ENCODE peak calls at places on chromosome 14, in four cellular contexts. C, A, K and H are unnamed samples.
A peak's percentile ranks its signal among the peaks of the same experiment; 100 is the strongest.

GRCh38 chr14:76872796-76873432 is 46.7 kb downstream of the LRRC74A start:
- DNase-seq in C (peak; percentile 35), A (no peak), K (peak; percentile 50), H (peak; percentile 53)

GRCh38 chr14:74265312-74265965 is 26.2 kb downstream of the VSX2 start:
- DNase-seq in C (no peak), A (no peak), K (no peak), H (no peak)

GRCh38 chr14:74682169-74682952 is 30.5 kb downstream of the AREL1 start:
- DNase-seq in C (no peak), A (no peak), K (no peak), H (peak; percentile 6)

GRCh38 chr14:64387232-64387737 is 868 bp upstream of the MTHFD1 start:
- DNase-seq in C (peak; percentile 19), A (no peak), K (peak; percentile 53), H (peak; percentile 57)

GRCh38 chr14:22837750-22838538 is 1.6 kb downstream of the MMP14 start:
- DNase-seq in C (peak; percentile 33), A (no peak), K (peak; percentile 57), H (peak; percentile 70)

GRCh38 chr14:84874436-84874835 is 655.5 kb upstream of the FLRT2 start:
- DNase-seq in C (no peak), A (no peak), K (no peak), H (no peak)

GRCh38 chr14:27184371-27184901 is 586.6 kb upstream of the NOVA1 start:
- DNase-seq in C (no peak), A (no peak), K (peak; percentile 6), H (no peak)

GRCh38 chr14:31388687-31389413 is 31.5 kb downstream of the HEATR5A start:
- DNase-seq in C (peak; percentile 41), A (no peak), K (peak; percentile 12), H (no peak)

GRCh38 chr14:60915781-60916180 is 65.1 kb downstream of the TRMT5 start:
- DNase-seq in C (peak; percentile 5), A (no peak), K (no peak), H (peak; percentile 3)

GRCh38 chr14:23573384-23573783 is 5.2 kb downstream of the JPH4 start:
- DNase-seq in C (no peak), A (no peak), K (no peak), H (no peak)

GRCh38 chr14:50319293-50319692 is 7.2 kb downstream of the DMAC2L start:
- DNase-seq in C (peak; percentile 46), A (no peak), K (peak; percentile 58), H (no peak)

GRCh38 chr14:22026527-22026926 is 352.9 kb upstream of the OR4E1 start:
- DNase-seq in C (no peak), A (no peak), K (no peak), H (no peak)

GRCh38 chr14:21084988-21085853 is 13.2 kb downstream of the ZNF219 start:
- DNase-seq in C (peak; percentile 91), A (no peak), K (peak; percentile 36), H (no peak)

GRCh38 chr14:41901089-41901488 is 294.4 kb downstream of the LRFN5 start:
- DNase-seq in C (no peak), A (no peak), K (no peak), H (no peak)

GRCh38 chr14:20559461-20559904 is 1.4 kb downstream of the RNASE9 start:
- DNase-seq in C (no peak), A (peak; percentile 34), K (no peak), H (no peak)

GRCh38 chr14:50082784-50083466 is 33.4 kb downstream of the VCPKMT start:
- DNase-seq in C (peak; percentile 86), A (no peak), K (peak; percentile 10), H (no peak)

GRCh38 chr14:20652996-20653975 is 11.8 kb upstream of the OR6S1 start:
- DNase-seq in C (peak; percentile 67), A (peak; percentile 98), K (peak; percentile 23), H (peak; percentile 98)

GRCh38 chr14:37550511-37550910 is 44.5 kb downstream of the FOXA1 start:
- DNase-seq in C (peak; percentile 88), A (no peak), K (no peak), H (no peak)

GRCh38 chr14:64849940-64850339 is 29.8 kb downstream of the SPTB start:
- DNase-seq in C (no peak), A (no peak), K (no peak), H (no peak)

GRCh38 chr14:87992720-87993484 is at the start of gene GALC:
- DNase-seq in C (peak; percentile 89), A (peak; percentile 59), K (peak; percentile 96), H (peak; percentile 96)

GRCh38 chr14:75628816-75629215 is 31.9 kb downstream of the ERG28 start:
- DNase-seq in C (no peak), A (no peak), K (no peak), H (no peak)

GRCh38 chr14:42140831-42141279 is 534.2 kb downstream of the LRFN5 start:
- DNase-seq in C (peak; percentile 90), A (no peak), K (peak; percentile 88), H (no peak)

GRCh38 chr14:61510736-61511557 is 184.4 kb upstream of the HIF1A start:
- DNase-seq in C (no peak), A (no peak), K (no peak), H (no peak)

GRCh38 chr14:73740921-73741326 is 26.7 kb upstream of the PNMA1 start:
- DNase-seq in C (no peak), A (no peak), K (peak; percentile 57), H (peak; percentile 67)

GRCh38 chr14:58944226-58944769 is 244.2 kb upstream of the DAAM1 start:
- DNase-seq in C (no peak), A (no peak), K (no peak), H (peak; percentile 45)

GRCh38 chr14:73764881-73765280 is 50.7 kb upstream of the PNMA1 start:
- DNase-seq in C (no peak), A (no peak), K (no peak), H (no peak)

GRCh38 chr14:72554994-72555608 is 338.8 kb downstream of the DPF3 start:
- DNase-seq in C (no peak), A (no peak), K (no peak), H (no peak)

GRCh38 chr14:58082011-58082410 is 70.0 kb downstream of the ARMH4 start:
- DNase-seq in C (peak; percentile 51), A (no peak), K (peak; percentile 41), H (no peak)

GRCh38 chr14:101537286-101537685 is 24.0 kb upstream of the DIO3 start:
- DNase-seq in C (no peak), A (no peak), K (no peak), H (no peak)

GRCh38 chr14:50156111-50156510 is 39.7 kb upstream of the VCPKMT start:
- DNase-seq in C (no peak), A (no peak), K (no peak), H (no peak)

GRCh38 chr14:58752782-58753181 is 115.0 kb downstream of the DACT1 start:
- DNase-seq in C (no peak), A (no peak), K (no peak), H (no peak)

DNA sequence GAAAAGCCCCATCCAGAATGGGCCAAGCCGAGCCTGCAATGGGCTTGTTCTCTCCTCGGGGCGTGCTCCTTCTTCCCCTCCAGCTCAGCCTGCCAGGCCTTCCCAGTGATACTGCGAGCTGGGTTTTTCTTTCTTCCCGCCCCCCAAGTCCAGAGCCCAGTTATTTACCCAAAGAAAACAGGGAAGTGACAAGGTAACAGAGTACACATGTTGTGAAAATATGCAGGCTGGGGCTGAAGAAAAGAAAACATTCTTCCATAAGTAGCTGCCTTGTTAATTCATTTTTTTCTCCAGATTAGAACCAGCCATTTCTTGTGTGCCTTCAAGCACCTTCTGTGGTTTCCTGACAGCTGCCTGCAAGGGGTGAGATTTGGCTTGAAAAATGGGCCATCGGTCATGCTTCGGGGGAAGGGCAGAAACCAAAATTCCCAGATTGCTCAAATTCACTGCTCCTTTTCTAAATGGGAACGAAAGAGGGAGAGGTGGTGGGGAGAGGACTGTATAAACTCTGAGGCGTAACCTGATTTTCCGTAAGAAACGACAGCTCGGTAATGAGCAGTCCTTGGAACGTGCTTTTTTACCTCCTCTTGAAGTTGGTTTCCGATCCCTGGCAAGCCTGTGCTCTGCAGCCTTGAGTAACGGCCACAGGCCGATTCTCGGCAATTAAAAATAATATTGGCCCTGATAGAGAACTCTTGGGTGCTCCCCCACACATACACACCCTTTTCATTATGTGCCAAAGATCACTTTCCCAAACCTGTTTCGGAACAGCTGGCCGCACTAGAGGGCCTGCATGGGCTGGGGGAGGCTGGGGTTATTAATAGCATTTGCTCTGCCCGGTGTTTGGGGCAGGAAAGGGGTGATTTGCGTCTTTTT is 229.4 kb downstream of the ZFP36L1 start:
- DNase-seq in C (peak; percentile 35), A (no peak), K (peak; percentile 40), H (no peak)
- H4K8ac ChIP-seq in C (peak overlapping the region; percentile 56), A (no peak overlapping the region), K (no peak overlapping the region), H (no peak overlapping the region)

DNA sequence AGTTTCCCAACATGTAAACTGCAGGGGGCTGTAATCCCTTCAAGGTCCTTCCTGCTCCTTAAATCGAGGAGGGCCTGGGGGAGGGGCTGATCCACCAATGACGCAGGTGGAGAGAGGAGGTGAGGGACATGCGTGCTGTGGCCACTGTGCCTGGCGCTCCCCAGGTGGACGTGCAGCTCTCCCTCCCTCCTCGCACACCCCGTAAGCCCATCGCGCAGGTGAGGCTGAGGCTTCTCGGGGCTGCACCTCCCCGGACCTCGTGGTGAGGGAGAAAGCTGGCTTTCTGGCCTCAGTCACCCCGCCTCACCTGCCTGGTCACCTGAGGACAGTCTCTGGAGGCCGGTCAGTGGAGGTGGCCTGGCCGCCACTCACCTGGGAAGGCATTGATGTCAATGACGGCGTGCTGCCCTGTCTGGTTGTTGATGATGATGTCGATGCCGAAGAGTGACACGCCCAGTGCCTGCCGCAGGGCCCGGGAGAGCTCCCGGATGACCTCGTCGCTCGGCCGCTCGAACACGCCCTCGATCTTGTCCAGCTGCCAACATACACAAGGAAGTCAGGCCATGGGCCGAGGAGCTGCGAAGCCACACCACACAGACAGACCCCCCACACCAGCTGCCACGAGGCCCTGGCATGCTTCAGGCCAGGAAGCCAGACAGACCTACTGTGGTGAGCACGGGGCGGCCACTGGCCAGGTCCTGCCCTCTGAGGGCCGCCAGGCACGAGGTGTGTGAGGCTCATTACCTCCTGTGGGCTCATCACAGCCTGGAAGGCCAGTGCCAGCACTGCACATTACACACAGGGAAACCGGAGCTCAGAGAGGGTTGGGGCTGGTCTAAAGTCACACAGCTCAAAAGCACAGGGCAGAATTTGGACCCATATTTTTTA is 23.3 kb downstream of the CHGA start:
- DNase-seq in C (peak; percentile 60), A (no peak), K (no peak), H (no peak)
- H4K8ac ChIP-seq in C (no peak overlapping the region), A (no peak overlapping the region), K (no peak overlapping the region), H (no peak overlapping the region)

GRCh38 chr14:104115691-104116543 is 22.5 kb upstream of the KIF26A start:
- DNase-seq in C (no peak), A (no peak), K (no peak), H (no peak)
- H4K8ac ChIP-seq in C (no peak overlapping the region), A (no peak overlapping the region), K (no peak overlapping the region), H (no peak overlapping the region)

GRCh38 chr14:71408362-71409035 is 501.2 kb downstream of the PCNX1 start:
- DNase-seq in C (peak; percentile 31), A (no peak), K (peak; percentile 11), H (peak; percentile 49)

GRCh38 chr14:71414631-71415403 is 507.6 kb downstream of the PCNX1 start:
- DNase-seq in C (peak; percentile 71), A (no peak), K (peak; percentile 36), H (no peak)

GRCh38 chr14:71411280-71411595 is 504.0 kb downstream of the PCNX1 start:
- DNase-seq in C (no peak), A (no peak), K (no peak), H (no peak)

GRCh38 chr14:71410578-71411279 is 503.5 kb downstream of the PCNX1 start:
- DNase-seq in C (no peak), A (no peak), K (no peak), H (no peak)

DNA sequence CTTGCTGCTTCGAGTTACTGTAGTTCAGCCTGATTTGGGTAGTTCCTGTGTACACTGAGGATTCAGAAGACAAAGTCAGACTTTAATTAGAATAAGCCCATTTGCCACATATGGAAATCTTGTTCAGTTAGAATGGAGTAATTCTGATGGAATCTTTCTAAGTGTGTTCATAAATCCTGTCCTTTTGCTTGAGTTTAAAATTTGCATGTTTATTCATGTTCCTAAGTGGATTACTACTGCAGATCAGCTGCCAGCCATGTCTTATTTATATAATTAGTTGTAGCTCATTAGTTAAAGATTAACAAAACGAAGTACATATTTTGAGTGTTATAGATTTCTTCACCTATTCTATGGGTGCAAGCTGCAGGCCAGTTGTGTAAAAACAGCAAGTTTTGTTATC is 504.5 kb downstream of the PCNX1 start:
- DNase-seq in C (no peak), A (no peak), K (no peak), H (no peak)
- H4K8ac ChIP-seq in C (peak overlapping the region; percentile 9), A (peak overlapping the region; percentile 36), K (no peak overlapping the region), H (no peak overlapping the region)